ENCODE peak calls at places on chromosomes 13 and 19, in five cellular contexts. One of them, this sample, is unnamed.

GRCh38 chr19:28394705-28395104 is 818.2 kb downstream of the UQCRFS1 start:
- DNase-seq in endothelial cell of umbilical vein: no peak
- DNase-seq in PC-3: no peak
- DNase-seq in neural progenitor cell: no peak
- DNase-seq in PC-9: no peak
- DNase-seq in this sample: no peak

GRCh38 chr13:48653074-48654054 is at the start of gene CYSLTR2:
- DNase-seq in endothelial cell of umbilical vein: peak
- DNase-seq in PC-3: no peak
- DNase-seq in neural progenitor cell: peak
- DNase-seq in PC-9: no peak
- DNase-seq in this sample: peak

GRCh38 chr13:108006619-108007018 is 208.7 kb downstream of the LIG4 start:
- DNase-seq in endothelial cell of umbilical vein: no peak
- DNase-seq in PC-3: no peak
- DNase-seq in neural progenitor cell: no peak
- DNase-seq in PC-9: no peak
- DNase-seq in this sample: no peak

GRCh38 chr13:99288069-99288468 is 19.1 kb downstream of the GPR183 start:
- DNase-seq in endothelial cell of umbilical vein: no peak
- DNase-seq in PC-3: no peak
- DNase-seq in neural progenitor cell: no peak
- DNase-seq in PC-9: no peak
- DNase-seq in this sample: no peak

GRCh38 chr19:35021596-35021995 is 8.7 kb upstream of the SCN1B start:
- DNase-seq in endothelial cell of umbilical vein: no peak
- DNase-seq in PC-3: no peak
- DNase-seq in neural progenitor cell: no peak
- DNase-seq in PC-9: no peak
- DNase-seq in this sample: no peak

GRCh38 chr13:85266331-85266730 is 532.9 kb downstream of the SLITRK6 start:
- DNase-seq in endothelial cell of umbilical vein: no peak
- DNase-seq in PC-3: peak
- DNase-seq in neural progenitor cell: no peak
- DNase-seq in PC-9: peak
- DNase-seq in this sample: no peak

GRCh38 chr13:73131247-73131646 is 72.4 kb downstream of the KLF5 start:
- DNase-seq in endothelial cell of umbilical vein: no peak
- DNase-seq in PC-3: no peak
- DNase-seq in neural progenitor cell: no peak
- DNase-seq in PC-9: no peak
- DNase-seq in this sample: no peak

GRCh38 chr19:28465317-28466086 is 747.4 kb downstream of the UQCRFS1 start:
- DNase-seq in endothelial cell of umbilical vein: no peak
- DNase-seq in PC-3: no peak
- DNase-seq in neural progenitor cell: no peak
- DNase-seq in PC-9: no peak
- DNase-seq in this sample: no peak

GRCh38 chr19:35038623-35039512 is 2.7 kb upstream of the HPN start:
- DNase-seq in endothelial cell of umbilical vein: no peak
- DNase-seq in PC-3: no peak
- DNase-seq in neural progenitor cell: no peak
- DNase-seq in PC-9: no peak
- DNase-seq in this sample: no peak

GRCh38 chr13:30559274-30559673 is 58.4 kb upstream of the USPL1 start:
- DNase-seq in endothelial cell of umbilical vein: no peak
- DNase-seq in PC-3: no peak
- DNase-seq in neural progenitor cell: no peak
- DNase-seq in PC-9: no peak
- DNase-seq in this sample: no peak

GRCh38 chr19:19297759-19298158 is 22.6 kb downstream of the SUGP1 start:
- DNase-seq in endothelial cell of umbilical vein: no peak
- DNase-seq in PC-3: no peak
- DNase-seq in neural progenitor cell: no peak
- DNase-seq in PC-9: no peak
- DNase-seq in this sample: no peak

GRCh38 chr19:18173572-18174294 is at the start of gene IFI30:
- DNase-seq in endothelial cell of umbilical vein: peak
- DNase-seq in PC-3: peak
- DNase-seq in neural progenitor cell: peak
- DNase-seq in PC-9: peak
- DNase-seq in this sample: peak

GRCh38 chr13:36872621-36873020 is 47.4 kb downstream of the SMAD9 start:
- DNase-seq in endothelial cell of umbilical vein: no peak
- DNase-seq in PC-3: no peak
- DNase-seq in neural progenitor cell: peak
- DNase-seq in PC-9: no peak
- DNase-seq in this sample: no peak

GRCh38 chr13:79867248-79867647 is 386.3 kb downstream of the NDFIP2 start:
- DNase-seq in endothelial cell of umbilical vein: no peak
- DNase-seq in PC-3: no peak
- DNase-seq in neural progenitor cell: no peak
- DNase-seq in PC-9: no peak
- DNase-seq in this sample: no peak

GRCh38 chr13:39347926-39348901 is 254.8 kb downstream of the LHFPL6 start:
- DNase-seq in endothelial cell of umbilical vein: no peak
- DNase-seq in PC-3: no peak
- DNase-seq in neural progenitor cell: peak
- DNase-seq in PC-9: no peak
- DNase-seq in this sample: peak

GRCh38 chr13:35630551-35631275 is 154.2 kb upstream of the MAB21L1 start:
- DNase-seq in endothelial cell of umbilical vein: peak
- DNase-seq in PC-3: peak
- DNase-seq in neural progenitor cell: peak
- DNase-seq in PC-9: no peak
- DNase-seq in this sample: peak

GRCh38 chr19:15426485-15427349 is 7.9 kb upstream of the AKAP8L start:
- DNase-seq in endothelial cell of umbilical vein: no peak
- DNase-seq in PC-3: no peak
- DNase-seq in neural progenitor cell: no peak
- DNase-seq in PC-9: no peak
- DNase-seq in this sample: peak

GRCh38 chr13:79642596-79642995 is 161.6 kb downstream of the NDFIP2 start:
- DNase-seq in endothelial cell of umbilical vein: no peak
- DNase-seq in PC-3: no peak
- DNase-seq in neural progenitor cell: no peak
- DNase-seq in PC-9: no peak
- DNase-seq in this sample: no peak

GRCh38 chr19:29091127-29091526 is 121.8 kb downstream of the UQCRFS1 start:
- DNase-seq in endothelial cell of umbilical vein: no peak
- DNase-seq in PC-3: no peak
- DNase-seq in neural progenitor cell: no peak
- DNase-seq in PC-9: no peak
- DNase-seq in this sample: no peak

GRCh38 chr13:64278493-64278892 is 2862.8 kb upstream of the PCDH20 start:
- DNase-seq in endothelial cell of umbilical vein: peak
- DNase-seq in PC-3: peak
- DNase-seq in neural progenitor cell: no peak
- DNase-seq in PC-9: peak
- DNase-seq in this sample: peak

GRCh38 chr13:102131246-102131645 is 270.6 kb downstream of the FGF14 start:
- DNase-seq in endothelial cell of umbilical vein: no peak
- DNase-seq in PC-3: no peak
- DNase-seq in neural progenitor cell: no peak
- DNase-seq in PC-9: no peak
- DNase-seq in this sample: peak

GRCh38 chr19:28886708-28887107 is 326.2 kb downstream of the UQCRFS1 start:
- DNase-seq in endothelial cell of umbilical vein: no peak
- DNase-seq in PC-3: no peak
- DNase-seq in neural progenitor cell: no peak
- DNase-seq in PC-9: no peak
- DNase-seq in this sample: no peak

GRCh38 chr19:32497386-32497785 is 83.6 kb upstream of the PDCD5 start:
- DNase-seq in endothelial cell of umbilical vein: no peak
- DNase-seq in PC-3: no peak
- DNase-seq in neural progenitor cell: no peak
- DNase-seq in PC-9: no peak
- DNase-seq in this sample: no peak

GRCh38 chr13:49488563-49488962 is 7.2 kb upstream of the PHF11 start:
- DNase-seq in endothelial cell of umbilical vein: peak
- DNase-seq in PC-3: no peak
- DNase-seq in neural progenitor cell: no peak
- DNase-seq in PC-9: no peak
- DNase-seq in this sample: no peak

GRCh38 chr19:14091885-14092462 is 1.4 kb upstream of the SAMD1 start:
- DNase-seq in endothelial cell of umbilical vein: no peak
- DNase-seq in PC-3: no peak
- DNase-seq in neural progenitor cell: peak
- DNase-seq in PC-9: no peak
- DNase-seq in this sample: peak

GRCh38 chr13:20923272-20923671 is 20.7 kb upstream of the XPO4 start:
- DNase-seq in endothelial cell of umbilical vein: no peak
- DNase-seq in PC-3: no peak
- DNase-seq in neural progenitor cell: no peak
- DNase-seq in PC-9: no peak
- DNase-seq in this sample: no peak

DNA sequence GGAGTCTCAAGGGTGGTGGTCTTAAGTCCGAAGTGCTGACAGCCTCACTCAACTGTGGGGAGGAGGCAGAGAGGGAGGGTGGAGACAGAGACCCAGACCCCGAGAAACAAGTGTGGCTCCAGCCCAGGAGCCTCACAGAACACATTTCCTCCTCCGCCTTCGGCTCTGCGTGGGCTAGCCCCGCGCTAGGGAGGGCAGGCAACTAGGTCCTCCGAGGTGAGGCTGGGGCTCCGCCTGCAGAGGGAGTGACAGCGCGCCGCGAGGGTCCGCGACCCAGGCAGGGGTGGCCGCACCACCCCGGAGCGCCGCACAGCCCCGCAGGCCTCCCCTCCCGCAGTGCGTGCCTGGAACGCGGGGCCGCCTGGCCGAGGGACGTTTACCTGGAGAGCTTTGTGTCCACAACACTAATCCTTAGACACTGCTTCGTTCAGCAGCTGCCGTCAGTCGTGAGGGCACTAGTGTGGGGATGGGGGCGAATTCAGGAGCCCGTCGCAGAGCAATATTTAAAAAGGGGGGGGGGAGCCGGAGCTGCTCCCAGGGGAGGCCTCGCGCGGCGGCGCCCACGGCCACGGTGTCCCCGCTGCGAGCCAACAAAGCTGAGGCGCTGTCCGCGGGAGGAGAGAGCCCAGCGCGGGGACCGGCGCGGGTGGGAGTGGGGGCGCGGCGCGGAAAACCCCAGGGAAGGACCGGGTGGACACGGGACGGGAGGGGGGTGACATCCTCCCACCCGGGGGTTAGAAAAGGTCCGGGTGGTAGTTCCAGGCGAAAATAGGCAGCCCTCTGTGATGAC is 11.3 kb upstream of the SOX1 start:
- DNase-seq in endothelial cell of umbilical vein: no peak
- DNase-seq in PC-3: no peak
- DNase-seq in neural progenitor cell: peak
- DNase-seq in PC-9: no peak
- DNase-seq in this sample: no peak
- TF ChIP-seq EZH2 in endothelial cell of umbilical vein: peak
- TF ChIP-seq EZH2 in PC-3: no peak
- TF ChIP-seq EZH2 in neural progenitor cell: peak
- TF ChIP-seq EZH2 in PC-9: no peak
- TF ChIP-seq EZH2 in this sample: no peak

DNA sequence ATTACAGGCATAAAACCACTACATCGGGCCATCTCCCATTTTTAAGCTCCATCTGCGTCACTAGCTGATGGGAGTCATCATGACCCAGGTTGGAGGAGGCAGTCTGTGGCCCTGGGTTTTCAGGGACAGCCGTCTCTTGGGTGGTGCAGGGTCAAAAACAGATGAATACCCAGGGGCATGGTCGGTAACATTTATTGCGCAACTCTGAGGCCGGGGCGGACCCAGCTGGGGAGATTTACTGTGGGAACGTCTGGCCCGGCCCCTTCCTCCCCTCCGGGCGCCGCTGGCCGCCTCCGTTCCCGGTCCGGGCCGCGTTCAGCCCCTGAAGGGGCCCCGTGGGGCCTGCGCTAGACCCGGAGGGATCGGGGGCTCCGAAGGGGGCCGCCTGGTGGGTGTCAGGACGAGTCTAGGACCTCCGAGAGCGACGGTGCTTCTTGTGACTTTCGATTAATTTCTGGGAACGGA is 1.3 kb upstream of the RGL3 start:
- DNase-seq in endothelial cell of umbilical vein: no peak
- DNase-seq in PC-3: no peak
- DNase-seq in neural progenitor cell: peak
- DNase-seq in PC-9: no peak
- DNase-seq in this sample: no peak
- TF ChIP-seq EZH2 in endothelial cell of umbilical vein: peak
- TF ChIP-seq EZH2 in PC-3: no peak
- TF ChIP-seq EZH2 in neural progenitor cell: peak
- TF ChIP-seq EZH2 in PC-9: no peak
- TF ChIP-seq EZH2 in this sample: peak

GRCh38 chr19:7860166-7860901 is 13.9 kb downstream of the PRR36 start:
- DNase-seq in endothelial cell of umbilical vein: no peak
- DNase-seq in PC-3: no peak
- DNase-seq in neural progenitor cell: no peak
- DNase-seq in PC-9: no peak
- DNase-seq in this sample: no peak

GRCh38 chr19:7863157-7863970 is 10.8 kb downstream of the PRR36 start:
- DNase-seq in endothelial cell of umbilical vein: no peak
- DNase-seq in PC-3: no peak
- DNase-seq in neural progenitor cell: peak
- DNase-seq in PC-9: no peak
- DNase-seq in this sample: no peak

GRCh38 chr19:7862413-7862951 is 11.7 kb downstream of the PRR36 start:
- DNase-seq in endothelial cell of umbilical vein: peak
- DNase-seq in PC-3: no peak
- DNase-seq in neural progenitor cell: peak
- DNase-seq in PC-9: peak
- DNase-seq in this sample: peak

GRCh38 chr19:7860902-7861618 is 13.1 kb downstream of the PRR36 start:
- DNase-seq in endothelial cell of umbilical vein: no peak
- DNase-seq in PC-3: no peak
- DNase-seq in neural progenitor cell: no peak
- DNase-seq in PC-9: no peak
- DNase-seq in this sample: no peak

GRCh38 chr19:7861619-7862412 is 12.4 kb downstream of the PRR36 start:
- DNase-seq in endothelial cell of umbilical vein: no peak
- DNase-seq in PC-3: no peak
- DNase-seq in neural progenitor cell: peak
- DNase-seq in PC-9: no peak
- DNase-seq in this sample: no peak
- TF ChIP-seq EZH2 in endothelial cell of umbilical vein: peak
- TF ChIP-seq EZH2 in PC-3: no peak
- TF ChIP-seq EZH2 in neural progenitor cell: peak
- TF ChIP-seq EZH2 in PC-9: no peak
- TF ChIP-seq EZH2 in this sample: no peak

GRCh38 chr13:25051065-25051464 is 44.9 kb upstream of the PABPC3 start:
- DNase-seq in endothelial cell of umbilical vein: no peak
- DNase-seq in PC-3: no peak
- DNase-seq in neural progenitor cell: no peak
- DNase-seq in PC-9: no peak
- DNase-seq in this sample: no peak

GRCh38 chr13:25046274-25046984 is 49.5 kb upstream of the PABPC3 start:
- DNase-seq in endothelial cell of umbilical vein: no peak
- DNase-seq in PC-3: no peak
- DNase-seq in neural progenitor cell: peak
- DNase-seq in PC-9: no peak
- DNase-seq in this sample: peak

GRCh38 chr13:25044071-25044470 is 51.9 kb upstream of the PABPC3 start:
- DNase-seq in endothelial cell of umbilical vein: no peak
- DNase-seq in PC-3: no peak
- DNase-seq in neural progenitor cell: no peak
- DNase-seq in PC-9: no peak
- DNase-seq in this sample: no peak

GRCh38 chr13:25042141-25042540 is 53.8 kb upstream of the PABPC3 start:
- DNase-seq in endothelial cell of umbilical vein: no peak
- DNase-seq in PC-3: no peak
- DNase-seq in neural progenitor cell: no peak
- DNase-seq in PC-9: no peak
- DNase-seq in this sample: no peak

GRCh38 chr13:25046985-25047660 is 48.8 kb upstream of the PABPC3 start:
- DNase-seq in endothelial cell of umbilical vein: no peak
- DNase-seq in PC-3: no peak
- DNase-seq in neural progenitor cell: peak
- DNase-seq in PC-9: no peak
- DNase-seq in this sample: peak
- TF ChIP-seq EZH2 in endothelial cell of umbilical vein: peak
- TF ChIP-seq EZH2 in PC-3: no peak
- TF ChIP-seq EZH2 in neural progenitor cell: peak
- TF ChIP-seq EZH2 in PC-9: no peak
- TF ChIP-seq EZH2 in this sample: no peak